ENCODE peak calls at places on chromosome 7, in seven cellular contexts. One of them, this sample, is unnamed.

GRCh38 chr7:158706710-158707590 is 2.3 kb upstream of the NCAPG2 start:
- DNase-seq in transverse colon: no peak
- DNase-seq in HepG2: no peak
- DNase-seq in tibial nerve: no peak
- DNase-seq in H1: no peak
- DNase-seq in suprapubic skin: no peak
- DNase-seq in stomach: no peak
- DNase-seq in this sample: no peak

GRCh38 chr7:55565693-55566092 is 6.6 kb downstream of the VOPP1 start:
- DNase-seq in transverse colon: no peak
- DNase-seq in HepG2: peak; percentile 66
- DNase-seq in tibial nerve: no peak
- DNase-seq in H1: no peak
- DNase-seq in suprapubic skin: no peak
- DNase-seq in stomach: no peak
- DNase-seq in this sample: no peak

GRCh38 chr7:7971308-7972040 is 2.9 kb downstream of the GLCCI1 start:
- DNase-seq in transverse colon: no peak
- DNase-seq in HepG2: no peak
- DNase-seq in tibial nerve: no peak
- DNase-seq in H1: no peak
- DNase-seq in suprapubic skin: no peak
- DNase-seq in stomach: no peak
- DNase-seq in this sample: no peak

GRCh38 chr7:50812847-50813475 is 30.3 kb upstream of the GRB10 start:
- DNase-seq in transverse colon: peak; percentile 78
- DNase-seq in HepG2: peak; percentile 28
- DNase-seq in tibial nerve: peak; percentile 52
- DNase-seq in H1: no peak
- DNase-seq in suprapubic skin: no peak
- DNase-seq in stomach: peak; percentile 86
- DNase-seq in this sample: peak; percentile 36

GRCh38 chr7:76332073-76332472 is 26.7 kb downstream of the YWHAG start:
- DNase-seq in transverse colon: no peak
- DNase-seq in HepG2: no peak
- DNase-seq in tibial nerve: no peak
- DNase-seq in H1: no peak
- DNase-seq in suprapubic skin: no peak
- DNase-seq in stomach: no peak
- DNase-seq in this sample: no peak

GRCh38 chr7:2921748-2922147 is 77.6 kb upstream of the GNA12 start:
- DNase-seq in transverse colon: no peak
- DNase-seq in HepG2: peak; percentile 14
- DNase-seq in tibial nerve: no peak
- DNase-seq in H1: peak; percentile 80
- DNase-seq in suprapubic skin: no peak
- DNase-seq in stomach: no peak
- DNase-seq in this sample: no peak

GRCh38 chr7:29194594-29195417 is at the start of gene CHN2:
- DNase-seq in transverse colon: peak; percentile 76
- DNase-seq in HepG2: peak; percentile 73
- DNase-seq in tibial nerve: peak; percentile 28
- DNase-seq in H1: peak; percentile 82
- DNase-seq in suprapubic skin: peak; percentile 87
- DNase-seq in stomach: peak; percentile 75
- DNase-seq in this sample: peak; percentile 49

GRCh38 chr7:99930376-99930775 is 956 bp upstream of the GJC3 start:
- DNase-seq in transverse colon: no peak
- DNase-seq in HepG2: no peak
- DNase-seq in tibial nerve: no peak
- DNase-seq in H1: no peak
- DNase-seq in suprapubic skin: no peak
- DNase-seq in stomach: no peak
- DNase-seq in this sample: no peak

GRCh38 chr7:1053002-1053411 is 8.7 kb downstream of the GPR146 start:
- DNase-seq in transverse colon: no peak
- DNase-seq in HepG2: no peak
- DNase-seq in tibial nerve: no peak
- DNase-seq in H1: peak; percentile 71
- DNase-seq in suprapubic skin: no peak
- DNase-seq in stomach: no peak
- DNase-seq in this sample: no peak

DNA sequence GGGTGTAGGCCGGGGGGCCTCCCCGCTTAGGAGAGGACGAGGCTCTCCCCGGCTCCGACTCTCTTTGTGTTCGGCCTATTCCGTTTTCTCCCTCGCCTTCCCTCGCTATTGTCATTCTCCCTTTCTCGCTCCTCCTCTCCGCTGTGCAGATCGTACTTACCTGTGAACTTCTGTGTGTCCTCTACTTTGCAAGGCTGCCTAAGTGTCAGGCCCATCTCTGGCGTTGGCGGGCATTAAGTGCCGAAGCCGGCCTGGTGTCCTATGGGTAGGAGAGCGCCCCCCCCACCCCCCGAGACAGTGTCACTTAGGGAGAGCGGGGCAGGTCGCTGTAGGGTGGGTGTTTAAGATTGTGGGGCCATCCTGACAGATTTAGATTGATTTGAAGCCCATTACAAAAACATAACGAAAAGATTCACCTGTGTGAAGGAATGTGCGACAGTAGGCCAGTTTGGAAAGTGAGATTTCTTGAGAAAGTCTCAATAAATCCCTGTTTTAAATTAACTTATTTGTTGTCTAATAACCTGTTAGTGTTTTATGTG is 579 bp downstream of the RBM33 start:
- DNase-seq in transverse colon: peak; percentile 38
- DNase-seq in HepG2: peak; percentile 22
- DNase-seq in tibial nerve: peak; percentile 21
- DNase-seq in H1: no peak
- DNase-seq in suprapubic skin: no peak
- DNase-seq in stomach: peak; percentile 32
- DNase-seq in this sample: no peak
- TF ChIP-seq POLR2A in transverse colon: peak; percentile 10
- TF ChIP-seq POLR2A in HepG2: no peak
- TF ChIP-seq POLR2A in tibial nerve: no peak
- TF ChIP-seq POLR2A in H1: no peak
- TF ChIP-seq POLR2A in suprapubic skin: no peak
- TF ChIP-seq POLR2A in stomach: no peak
- TF ChIP-seq POLR2A in this sample: no peak

GRCh38 chr7:155800741-155801267 is 11.5 kb downstream of the SHH start:
- DNase-seq in transverse colon: no peak
- DNase-seq in HepG2: peak; percentile 69
- DNase-seq in tibial nerve: no peak
- DNase-seq in H1: no peak
- DNase-seq in suprapubic skin: no peak
- DNase-seq in stomach: no peak
- DNase-seq in this sample: no peak
- H3K27me3 ChIP-seq in transverse colon: peaks cover 91% of the 10 kb centered on the region
- H3K27me3 ChIP-seq in HepG2: peaks cover 5% of the 10 kb centered on the region
- H3K27me3 ChIP-seq in tibial nerve: peaks cover 75% of the 10 kb centered on the region
- H3K27me3 ChIP-seq in H1: peaks cover 39% of the 10 kb centered on the region
- H3K27me3 ChIP-seq in suprapubic skin: peaks cover 92% of the 10 kb centered on the region
- H3K27me3 ChIP-seq in stomach: peaks cover 46% of the 10 kb centered on the region
- H3K27me3 ChIP-seq in this sample: no peaks in the 10 kb centered on the region

DNA sequence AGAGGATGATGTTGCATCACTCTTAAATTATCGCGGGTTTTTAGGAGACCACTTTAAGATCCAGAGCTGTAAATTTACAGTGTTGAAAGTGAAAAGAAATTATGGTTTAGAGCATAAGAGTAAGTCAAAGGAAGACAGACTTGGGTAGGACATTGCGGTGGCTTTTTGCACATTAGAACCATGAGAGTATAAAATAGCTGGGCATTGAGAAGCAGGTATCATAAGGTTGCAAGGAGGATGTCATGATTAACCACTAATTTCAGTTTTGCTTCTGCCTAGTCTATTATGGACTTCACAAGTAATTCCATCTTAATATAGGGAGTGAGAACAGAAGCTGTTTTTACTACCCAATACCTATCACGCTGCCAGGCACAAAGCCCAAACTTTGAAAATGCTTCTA is 57.7 kb downstream of the CALCR start:
- DNase-seq in transverse colon: no peak
- DNase-seq in HepG2: no peak
- DNase-seq in tibial nerve: no peak
- DNase-seq in H1: no peak
- DNase-seq in suprapubic skin: no peak
- DNase-seq in stomach: no peak
- DNase-seq in this sample: no peak
- TF ChIP-seq EP300 in transverse colon: no peak
- TF ChIP-seq EP300 in HepG2: no peak
- TF ChIP-seq EP300 in tibial nerve: no peak
- TF ChIP-seq EP300 in H1: no peak
- TF ChIP-seq EP300 in suprapubic skin: no peak
- TF ChIP-seq EP300 in stomach: no peak
- TF ChIP-seq EP300 in this sample: no peak

GRCh38 chr7:118182618-118183253 is 1.2 kb upstream of the LSM8 start:
- DNase-seq in transverse colon: no peak
- DNase-seq in HepG2: no peak
- DNase-seq in tibial nerve: no peak
- DNase-seq in H1: no peak
- DNase-seq in suprapubic skin: no peak
- DNase-seq in stomach: no peak
- DNase-seq in this sample: no peak

GRCh38 chr7:118185163-118185860 is 1.3 kb downstream of the LSM8 start:
- DNase-seq in transverse colon: no peak
- DNase-seq in HepG2: no peak
- DNase-seq in tibial nerve: no peak
- DNase-seq in H1: no peak
- DNase-seq in suprapubic skin: no peak
- DNase-seq in stomach: no peak
- DNase-seq in this sample: no peak

GRCh38 chr7:118184392-118184899 is 482 bp downstream of the LSM8 start:
- DNase-seq in transverse colon: no peak
- DNase-seq in HepG2: no peak
- DNase-seq in tibial nerve: no peak
- DNase-seq in H1: no peak
- DNase-seq in suprapubic skin: no peak
- DNase-seq in stomach: no peak
- DNase-seq in this sample: no peak

GRCh38 chr7:118183254-118183585 is 744 bp upstream of the LSM8 start:
- DNase-seq in transverse colon: no peak
- DNase-seq in HepG2: no peak
- DNase-seq in tibial nerve: no peak
- DNase-seq in H1: no peak
- DNase-seq in suprapubic skin: no peak
- DNase-seq in stomach: no peak
- DNase-seq in this sample: no peak

GRCh38 chr7:118183586-118184391 is at the start of gene LSM8:
- DNase-seq in transverse colon: peak; percentile 98
- DNase-seq in HepG2: peak; percentile 94
- DNase-seq in tibial nerve: peak; percentile 94
- DNase-seq in H1: peak; percentile 95
- DNase-seq in suprapubic skin: peak; percentile 98
- DNase-seq in stomach: peak; percentile 98
- DNase-seq in this sample: peak; percentile 98
- TF ChIP-seq POLR2A in transverse colon: peak; percentile 98
- TF ChIP-seq POLR2A in HepG2: peak; percentile 73
- TF ChIP-seq POLR2A in tibial nerve: peak; percentile 63
- TF ChIP-seq POLR2A in H1: peak; percentile 49
- TF ChIP-seq POLR2A in suprapubic skin: peak; percentile 30
- TF ChIP-seq POLR2A in stomach: no peak
- TF ChIP-seq POLR2A in this sample: peak; percentile 61

GRCh38 chr7:116337800-116338199 is 127.5 kb downstream of the TES start:
- DNase-seq in transverse colon: no peak
- DNase-seq in HepG2: no peak
- DNase-seq in tibial nerve: no peak
- DNase-seq in H1: no peak
- DNase-seq in suprapubic skin: no peak
- DNase-seq in stomach: no peak
- DNase-seq in this sample: no peak

GRCh38 chr7:116342125-116342524 is 131.8 kb downstream of the TES start:
- DNase-seq in transverse colon: no peak
- DNase-seq in HepG2: no peak
- DNase-seq in tibial nerve: no peak
- DNase-seq in H1: no peak
- DNase-seq in suprapubic skin: no peak
- DNase-seq in stomach: no peak
- DNase-seq in this sample: no peak

GRCh38 chr7:116339564-116339963 is 129.2 kb downstream of the TES start:
- DNase-seq in transverse colon: no peak
- DNase-seq in HepG2: peak; percentile 33
- DNase-seq in tibial nerve: no peak
- DNase-seq in H1: no peak
- DNase-seq in suprapubic skin: no peak
- DNase-seq in stomach: no peak
- DNase-seq in this sample: no peak

GRCh38 chr7:116340201-116340847 is 130.0 kb downstream of the TES start:
- DNase-seq in transverse colon: no peak
- DNase-seq in HepG2: no peak
- DNase-seq in tibial nerve: no peak
- DNase-seq in H1: no peak
- DNase-seq in suprapubic skin: no peak
- DNase-seq in stomach: no peak
- DNase-seq in this sample: no peak

DNA sequence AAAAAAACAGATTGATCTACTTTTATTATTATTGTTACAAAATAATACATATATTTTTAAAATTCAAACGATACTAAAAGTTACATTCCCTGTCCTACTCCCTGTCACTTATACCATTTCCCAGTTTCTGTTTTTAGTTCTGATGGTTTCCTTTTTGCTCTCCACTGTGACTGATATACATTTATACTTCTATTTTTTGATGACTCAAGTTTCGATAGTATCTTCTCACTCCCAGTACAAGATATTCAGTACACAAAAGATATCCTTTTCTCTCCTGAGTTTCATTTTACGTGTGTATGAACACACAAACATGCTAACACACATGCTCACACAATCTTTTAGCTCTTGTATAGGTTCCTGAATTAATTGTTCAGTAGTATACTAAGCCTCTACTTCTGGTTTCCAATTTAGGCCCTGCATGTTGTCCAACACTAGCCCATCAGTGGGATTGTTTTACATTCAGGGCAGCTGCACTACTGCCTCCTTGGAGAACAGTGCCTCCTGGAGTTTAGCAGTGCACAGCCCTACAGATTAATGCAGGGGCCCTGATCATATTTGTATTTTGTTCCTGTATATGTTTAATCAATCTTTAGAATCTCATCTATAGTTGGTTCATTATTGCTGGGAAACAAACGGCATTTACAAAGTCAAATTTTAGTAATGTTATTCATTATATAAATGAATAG is 131.0 kb downstream of the TES start:
- DNase-seq in transverse colon: no peak
- DNase-seq in HepG2: no peak
- DNase-seq in tibial nerve: no peak
- DNase-seq in H1: no peak
- DNase-seq in suprapubic skin: no peak
- DNase-seq in stomach: no peak
- DNase-seq in this sample: no peak
- H3K27me3 ChIP-seq in transverse colon: no peaks in the 10 kb centered on the region
- H3K27me3 ChIP-seq in HepG2: no peaks in the 10 kb centered on the region
- H3K27me3 ChIP-seq in tibial nerve: no peaks in the 10 kb centered on the region
- H3K27me3 ChIP-seq in H1: no peaks in the 10 kb centered on the region
- H3K27me3 ChIP-seq in suprapubic skin: no peaks in the 10 kb centered on the region
- H3K27me3 ChIP-seq in stomach: no peaks in the 10 kb centered on the region
- H3K27me3 ChIP-seq in this sample: no peaks in the 10 kb centered on the region

GRCh38 chr7:40134428-40135423 is at the start of the genes MPLKIP and SUGCT:
- DNase-seq in transverse colon: peak; percentile 85
- DNase-seq in HepG2: peak; percentile 74
- DNase-seq in tibial nerve: peak; percentile 85
- DNase-seq in H1: peak; percentile 91
- DNase-seq in suprapubic skin: peak; percentile 95
- DNase-seq in stomach: peak; percentile 86
- DNase-seq in this sample: peak; percentile 86
- TF ChIP-seq EP300 in transverse colon: no peak
- TF ChIP-seq EP300 in HepG2: no peak
- TF ChIP-seq EP300 in tibial nerve: peak; percentile 19
- TF ChIP-seq EP300 in H1: peak; percentile 65
- TF ChIP-seq EP300 in suprapubic skin: no peak
- TF ChIP-seq EP300 in stomach: no peak
- TF ChIP-seq EP300 in this sample: no peak